ENCODE peak calls at places on chromosomes 6 and 20, in four cellular contexts. G is HepG2, X is GM12878, Q is NB4. D is an unnamed sample.

GRCh38 chr6:47655719-47656595 is 42.4 kb upstream of the ADGRF4 start:
- DNase-seq in G (no peak), X (no peak), Q (peak; percentile 65), D (peak; percentile 33)

GRCh38 chr6:17633465-17634188 is 33.5 kb downstream of the FAM8A1 start:
- DNase-seq in G (no peak), X (peak; percentile 11), Q (no peak), D (no peak)

GRCh38 chr6:6878921-6879585 is 228.7 kb upstream of the RREB1 start:
- DNase-seq in G (no peak), X (no peak), Q (peak; percentile 62), D (no peak)

GRCh38 chr6:21733311-21733710 is 139.8 kb downstream of the SOX4 start:
- DNase-seq in G (no peak), X (no peak), Q (no peak), D (no peak)

GRCh38 chr20:48697845-48698491 is 129.8 kb downstream of the PREX1 start:
- DNase-seq in G (peak; percentile 87), X (no peak), Q (no peak), D (peak; percentile 61)

GRCh38 chr20:48049631-48050030 is 264.4 kb upstream of the SULF2 start:
- DNase-seq in G (no peak), X (no peak), Q (no peak), D (no peak)

GRCh38 chr6:126380072-126380583 is 40.2 kb downstream of the CENPW start:
- DNase-seq in G (peak; percentile 78), X (no peak), Q (no peak), D (no peak)

GRCh38 chr6:148915889-148916288 is 169.1 kb downstream of the UST start:
- DNase-seq in G (no peak), X (no peak), Q (no peak), D (no peak)

GRCh38 chr20:10645205-10645570 is 28.6 kb downstream of the JAG1 start:
- DNase-seq in G (no peak), X (no peak), Q (no peak), D (no peak)

GRCh38 chr6:82980086-82980485 is 85.6 kb downstream of the UBE3D start:
- DNase-seq in G (no peak), X (no peak), Q (no peak), D (no peak)

GRCh38 chr6:134678436-134678889 is 271.4 kb downstream of the ALDH8A1 start:
- DNase-seq in G (no peak), X (no peak), Q (no peak), D (no peak)

GRCh38 chr6:83708970-83709747 is at the start of gene SNAP91:
- DNase-seq in G (no peak), X (no peak), Q (no peak), D (peak; percentile 12)

GRCh38 chr6:4582506-4582905 is 193.7 kb upstream of the CDYL start:
- DNase-seq in G (no peak), X (no peak), Q (peak; percentile 70), D (no peak)

GRCh38 chr6:26218824-26219223 is 131.6 kb downstream of the HFE start:
- DNase-seq in G (no peak), X (no peak), Q (no peak), D (no peak)

GRCh38 chr6:105669232-105669631 is 266.4 kb upstream of the PREP start:
- DNase-seq in G (no peak), X (no peak), Q (no peak), D (no peak)

GRCh38 chr20:9602834-9603173 is 88.4 kb downstream of the LAMP5 start:
- DNase-seq in G (no peak), X (no peak), Q (no peak), D (no peak)

GRCh38 chr20:21643417-21643816 is 62.0 kb upstream of the PAX1 start:
- DNase-seq in G (no peak), X (no peak), Q (no peak), D (no peak)

GRCh38 chr20:37131486-37131885 is 35.7 kb upstream of the RBL1 start:
- DNase-seq in G (no peak), X (no peak), Q (no peak), D (no peak)

GRCh38 chr6:44177691-44178423 is 19.2 kb downstream of the CAPN11 start:
- DNase-seq in G (no peak), X (no peak), Q (no peak), D (no peak)
- TF ChIP-seq MYC in G (no peak), X (no peak), Q (no peak), D (no peak)

GRCh38 chr20:23562721-23563342 is 5.5 kb downstream of the CST9L start:
- DNase-seq in G (no peak), X (no peak), Q (no peak), D (no peak)
- TF ChIP-seq MYC in G (no peak), X (no peak), Q (no peak), D (no peak)

DNA sequence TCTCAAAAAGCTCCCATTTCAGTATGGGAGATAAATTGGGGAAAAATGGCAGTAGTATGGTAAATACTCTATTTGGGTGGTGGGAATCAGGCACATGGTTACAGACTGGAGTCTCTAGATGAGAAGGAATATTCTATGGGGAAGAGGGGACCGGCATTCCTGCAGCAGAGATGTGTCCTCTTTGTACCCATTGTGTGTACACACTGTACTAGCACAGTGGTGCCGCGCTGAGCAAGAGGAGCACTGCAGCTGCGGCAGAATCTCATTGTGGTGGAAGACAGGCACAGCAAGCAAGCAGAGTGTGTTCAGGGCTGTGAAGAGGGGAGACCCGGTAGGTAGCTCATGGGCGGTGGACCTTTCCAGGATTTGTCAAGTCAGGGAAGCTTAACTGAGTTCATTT is 13.0 kb downstream of the AFDN start:
- DNase-seq in G (peak; percentile 65), X (no peak), Q (no peak), D (no peak)
- TF ChIP-seq MYC in G (peak; percentile 30), X (no peak), Q (no peak), D (no peak)

DNA sequence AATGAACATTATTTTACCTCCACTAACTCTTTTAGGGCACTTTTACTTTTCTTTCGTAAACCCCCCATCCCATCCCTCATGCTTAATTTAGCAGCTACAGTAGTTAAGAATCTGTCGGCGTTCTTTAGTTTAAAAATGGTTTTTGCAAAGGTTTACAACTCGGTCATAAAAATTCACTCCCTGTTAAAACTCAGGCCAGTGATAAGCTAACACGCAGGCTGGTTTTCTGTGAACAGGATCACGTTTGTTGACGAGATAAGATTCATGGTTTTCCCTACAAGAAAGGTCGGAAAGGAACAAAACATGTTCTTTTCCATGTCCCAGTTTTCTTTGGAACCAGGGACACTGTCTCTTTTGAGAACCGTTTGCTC is 101.1 kb downstream of the TOX2 start:
- DNase-seq in G (no peak), X (no peak), Q (no peak), D (no peak)
- TF ChIP-seq MYC in G (no peak), X (no peak), Q (no peak), D (no peak)

GRCh38 chr6:170189236-170189635 is 101.6 kb downstream of the DLL1 start:
- DNase-seq in G (no peak), X (no peak), Q (no peak), D (no peak)
- TF ChIP-seq MYC in G (no peak), X (no peak), Q (no peak), D (no peak)

GRCh38 chr6:36800223-36801095 is 38.8 kb downstream of the CPNE5 start:
- DNase-seq in G (no peak), X (no peak), Q (no peak), D (no peak)
- TF ChIP-seq MYC in G (no peak), X (no peak), Q (no peak), D (no peak)

GRCh38 chr6:152378154-152378553 is 259.0 kb downstream of the SYNE1 start:
- DNase-seq in G (peak; percentile 28), X (no peak), Q (no peak), D (no peak)
- TF ChIP-seq MYC in G (no peak), X (no peak), Q (no peak), D (no peak)

D was measured in A549.